ENCODE peak calls at places on chromosome 1, in ten cellular contexts. Z, B, D, L, P, G, V, T, O and R are unnamed samples.

GRCh38 chr1:222736470-222736869 is 532 bp upstream of the FAM177B start:
- DNase-seq in D (no peak), V (no peak), O (no peak), L (peak; percentile 72), P (no peak), T (no peak), Z (no peak), G (no peak), B (no peak), R (no peak)

GRCh38 chr1:153985984-153986761 is at the start of gene RAB13:
- DNase-seq in P (peak; percentile 88), B (peak; percentile 97), G (peak; percentile 81), T (no peak), L (peak; percentile 92), Z (peak; percentile 94), O (peak; percentile 71), D (peak; percentile 61), V (peak; percentile 67), R (peak; percentile 52)

GRCh38 chr1:231610392-231610791 is 16.2 kb upstream of the DISC1 start:
- DNase-seq in B (no peak), P (no peak), Z (no peak), D (no peak), O (no peak), L (no peak), V (no peak), G (no peak), T (no peak), R (no peak)

GRCh38 chr1:20429296-20429695 is 56.7 kb downstream of the CAMK2N1 start:
- DNase-seq in Z (no peak), O (no peak), L (no peak), P (no peak), D (no peak), G (peak; percentile 31), B (no peak), V (no peak), T (no peak), R (no peak)

GRCh38 chr1:190949932-190950331 is 472.3 kb upstream of the BRINP3 start:
- DNase-seq in B (no peak), L (no peak), D (no peak), G (no peak), T (no peak), O (no peak), P (no peak), V (no peak), Z (no peak), R (no peak)

GRCh38 chr1:90340604-90341003 is 345.7 kb downstream of the ZNF326 start:
- DNase-seq in L (no peak), O (no peak), P (no peak), T (no peak), G (no peak), Z (no peak), B (no peak), D (no peak), V (no peak), R (no peak)

GRCh38 chr1:96509944-96510343 is 211.6 kb upstream of the PTBP2 start:
- DNase-seq in D (no peak), P (no peak), L (no peak), G (no peak), Z (no peak), T (no peak), B (no peak), O (no peak), V (no peak), R (no peak)

GRCh38 chr1:22855668-22856606 is 116.7 kb downstream of the LACTBL1 start:
- DNase-seq in O (no peak), P (no peak), V (no peak), D (no peak), G (no peak), B (no peak), Z (no peak), L (no peak), T (no peak), R (no peak)

GRCh38 chr1:54117815-54118563 is 34.8 kb downstream of the CDCP2 start:
- DNase-seq in G (no peak), L (peak; percentile 25), Z (peak; percentile 43), D (no peak), B (no peak), T (no peak), O (peak; percentile 81), V (no peak), P (no peak), R (no peak)

GRCh38 chr1:43446881-43447835 is 6.6 kb downstream of the HYI start:
- DNase-seq in B (peak; percentile 62), V (no peak), L (no peak), Z (no peak), T (no peak), P (no peak), O (no peak), G (no peak), D (no peak), R (no peak)

GRCh38 chr1:202247837-202248795 is 54.5 kb downstream of the LGR6 start:
- DNase-seq in D (no peak), O (no peak), P (no peak), B (no peak), Z (no peak), V (no peak), T (no peak), L (no peak), G (no peak), R (no peak)

GRCh38 chr1:78323311-78323710 is 167.5 kb upstream of the PTGFR start:
- DNase-seq in T (no peak), V (no peak), O (peak; percentile 5), L (no peak), P (no peak), B (no peak), D (no peak), G (no peak), Z (no peak), R (no peak)

DNA sequence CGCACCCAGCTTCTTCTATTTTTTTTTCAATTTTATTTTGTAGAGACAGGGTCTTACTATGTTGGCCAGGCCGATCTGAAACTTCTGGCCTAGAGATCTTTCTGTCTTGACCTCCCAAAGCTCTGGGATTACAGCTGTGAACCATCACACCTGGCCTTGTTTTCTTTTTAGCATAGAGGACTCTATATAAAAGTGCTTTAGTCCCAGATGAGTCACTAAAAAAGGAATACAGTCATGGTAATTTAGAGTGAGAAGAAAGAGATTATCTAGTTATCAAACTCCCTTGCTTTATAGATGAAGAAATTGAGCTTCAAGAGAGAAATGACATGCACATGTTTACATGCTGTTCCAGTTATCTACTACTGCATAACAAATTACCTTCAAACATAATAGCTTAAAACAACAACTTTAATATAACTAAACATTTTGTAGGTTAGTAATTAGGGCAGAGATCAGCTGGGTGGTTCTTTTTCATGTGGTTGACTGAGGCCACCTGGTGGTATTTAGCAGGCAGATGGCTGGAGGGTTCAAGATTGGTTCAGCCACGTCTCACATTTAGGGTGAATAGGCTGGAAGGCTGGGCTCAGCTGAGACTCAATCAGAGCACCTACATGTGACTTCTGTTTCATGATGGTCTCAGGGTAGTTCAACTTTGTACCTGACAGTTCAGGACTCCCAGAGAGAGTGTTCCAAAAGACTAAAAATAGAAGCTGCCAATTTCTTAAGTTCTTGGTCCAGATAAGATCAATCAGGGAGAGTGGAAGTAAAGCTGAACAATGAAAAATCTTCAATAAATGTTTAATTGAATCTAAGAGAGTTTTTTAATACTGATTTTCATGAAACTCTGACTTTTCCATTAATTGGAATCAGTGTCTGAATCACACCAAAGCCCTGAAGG is 16.9 kb upstream of the MTF2 start:
- DNase-seq in B (no peak), L (peak; percentile 47), T (no peak), Z (no peak), O (peak; percentile 58), P (no peak), V (peak; percentile 31), G (peak; percentile 73), D (peak; percentile 47), R (no peak)
- TF ChIP-seq CTCF in B (no peak), L (peak; percentile 58), T (peak; percentile 47), Z (peak; percentile 54), O (peak; percentile 60), P (peak; percentile 55), V (peak; percentile 66), G (peak; percentile 76), D (peak; percentile 84), R (peak; percentile 49)

GRCh38 chr1:151056149-151056548 is 3.3 kb downstream of the CDC42SE1 start:
- DNase-seq in D (no peak), L (no peak), B (no peak), Z (no peak), P (no peak), V (no peak), G (no peak), O (no peak), T (no peak), R (no peak)
- H3K4me3 ChIP-seq in D (no peak overlapping the region), L (no peak overlapping the region), B (no peak overlapping the region), Z (no peak overlapping the region), P (peak overlapping the region; percentile 91), V (no peak overlapping the region), G (no peak overlapping the region), O (no peak overlapping the region), T (no peak overlapping the region), R (no peak overlapping the region)

GRCh38 chr1:18200918-18201317 is 93.3 kb downstream of the IGSF21 start:
- DNase-seq in V (no peak), O (no peak), T (no peak), B (no peak), G (no peak), D (no peak), P (no peak), Z (no peak), L (no peak), R (no peak)

GRCh38 chr1:18201997-18202719 is 94.6 kb downstream of the IGSF21 start:
- DNase-seq in T (no peak), Z (no peak), O (no peak), L (no peak), G (no peak), V (no peak), D (no peak), B (no peak), P (no peak), R (no peak)

GRCh38 chr1:18198240-18198639 is 90.6 kb downstream of the IGSF21 start:
- DNase-seq in G (no peak), Z (no peak), O (no peak), B (no peak), L (no peak), T (no peak), D (no peak), P (no peak), V (no peak), R (no peak)

GRCh38 chr1:18199462-18199861 is 91.9 kb downstream of the IGSF21 start:
- DNase-seq in P (no peak), T (no peak), L (peak; percentile 80), Z (no peak), D (no peak), B (no peak), V (no peak), G (no peak), O (no peak), R (no peak)

GRCh38 chr1:18200136-18200717 is 92.6 kb downstream of the IGSF21 start:
- DNase-seq in T (no peak), B (no peak), L (peak; percentile 35), P (no peak), V (no peak), G (no peak), Z (no peak), D (no peak), O (no peak), R (no peak)
- TF ChIP-seq CTCF in T (no peak), B (no peak), L (peak; percentile 53), P (no peak), V (no peak), G (no peak), Z (no peak), D (no peak), O (no peak), R (no peak)

DNA sequence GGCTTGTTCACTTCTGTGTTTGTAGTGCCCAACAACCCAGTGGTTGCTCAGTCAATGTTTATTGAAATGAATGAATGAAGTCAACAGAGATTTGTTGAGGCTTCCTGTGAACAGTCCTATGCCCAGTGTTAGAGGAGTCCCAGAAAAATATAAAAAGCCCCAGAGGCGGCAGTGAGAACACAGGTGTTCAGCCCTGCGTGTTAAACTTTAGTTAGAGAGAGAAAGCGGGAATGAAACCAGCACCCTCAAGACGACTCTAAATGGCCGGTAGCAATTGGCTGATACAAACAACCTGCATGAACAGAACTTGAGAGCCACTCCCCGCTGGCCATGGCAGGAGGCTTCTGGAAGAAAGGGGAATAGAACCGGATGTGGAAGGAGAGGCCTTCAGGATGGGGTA is 22.6 kb downstream of the TMEM51 start:
- DNase-seq in O (no peak), P (no peak), L (no peak), T (no peak), V (no peak), B (no peak), G (no peak), D (no peak), Z (no peak), R (no peak)
- H3K4me3 ChIP-seq in O (no peak overlapping the region), P (no peak overlapping the region), L (no peak overlapping the region), T (no peak overlapping the region), V (no peak overlapping the region), B (no peak overlapping the region), G (no peak overlapping the region), D (no peak overlapping the region), Z (no peak overlapping the region), R (no peak overlapping the region)